ENCODE peak calls at places on chromosomes 5 and 9, in four cellular contexts. F is OCI-LY7, V is AG04450, Z is AG04449. L is an unnamed sample.

GRCh38 chr9:109986423-109987055 is 206.5 kb downstream of the PALM2AKAP2 start:
- DNase-seq in F (no peak), Z (peak; percentile 90), V (peak; percentile 49), L (peak; percentile 31)

GRCh38 chr5:50663636-50664035 is 2.8 kb upstream of the PARP8 start:
- DNase-seq in Z (no peak), V (no peak), F (no peak), L (no peak)

GRCh38 chr5:149002761-149003689 is 59.8 kb downstream of the SH3TC2 start:
- DNase-seq in Z (no peak), F (no peak), V (no peak), L (no peak)

GRCh38 chr9:75488082-75488713 is 399.9 kb downstream of the OSTF1 start:
- DNase-seq in F (no peak), V (no peak), Z (no peak), L (no peak)

GRCh38 chr5:135704616-135705015 is 125.8 kb upstream of the CXCL14 start:
- DNase-seq in F (no peak), V (no peak), Z (no peak), L (no peak)

GRCh38 chr9:120284796-120285195 is 295.2 kb downstream of the CDK5RAP2 start:
- DNase-seq in V (no peak), F (no peak), Z (no peak), L (no peak)

GRCh38 chr5:61910771-61911170 is 395.2 kb upstream of the KIF2A start:
- DNase-seq in F (no peak), V (no peak), Z (no peak), L (no peak)

GRCh38 chr9:9961487-9961886 is 651.3 kb downstream of the PTPRD start:
- DNase-seq in Z (no peak), V (no peak), F (no peak), L (peak; percentile 61)

GRCh38 chr5:112186401-112186990 is 232.6 kb downstream of the EPB41L4A start:
- DNase-seq in Z (no peak), F (peak; percentile 57), V (peak; percentile 10), L (no peak)

GRCh38 chr5:33968133-33969005 is 16.1 kb downstream of the SLC45A2 start:
- DNase-seq in F (no peak), Z (no peak), V (no peak), L (no peak)

GRCh38 chr5:171776747-171777419 is 8.7 kb upstream of the SMIM23 start:
- DNase-seq in Z (no peak), V (peak; percentile 10), F (no peak), L (no peak)

GRCh38 chr9:91948423-91949292 is 1.4 kb downstream of the ROR2 start:
- DNase-seq in F (no peak), Z (no peak), V (no peak), L (no peak)

GRCh38 chr9:111902396-111903147 is 6.0 kb downstream of the UGCG start:
- DNase-seq in F (no peak), Z (no peak), V (no peak), L (peak; percentile 67)

GRCh38 chr5:88488566-88488965 is 219.9 kb upstream of the TMEM161B start:
- DNase-seq in V (no peak), Z (no peak), F (no peak), L (no peak)

GRCh38 chr9:16445141-16445920 is 425.1 kb downstream of the BNC2 start:
- DNase-seq in V (no peak), Z (no peak), F (no peak), L (no peak)

GRCh38 chr9:34652608-34653007 is 623 bp downstream of the IL11RA start:
- DNase-seq in Z (no peak), F (no peak), V (no peak), L (no peak)

GRCh38 chr5:135576075-135576599 is 2.7 kb downstream of the CXCL14 start:
- DNase-seq in V (no peak), Z (no peak), F (no peak), L (no peak)

GRCh38 chr5:179254638-179255271 is 90.5 kb downstream of the ADAMTS2 start:
- DNase-seq in F (no peak), Z (no peak), V (no peak), L (no peak)

GRCh38 chr9:136044207-136044970 is 50.7 kb downstream of the NACC2 start:
- DNase-seq in Z (no peak), F (no peak), V (no peak), L (no peak)

GRCh38 chr9:126463426-126463825 is 136.8 kb downstream of the MVB12B start:
- DNase-seq in V (no peak), F (no peak), Z (no peak), L (no peak)

GRCh38 chr9:111427186-111427585 is 57.0 kb downstream of the ECPAS start:
- DNase-seq in V (no peak), Z (peak; percentile 23), F (no peak), L (peak; percentile 21)

GRCh38 chr5:58933891-58934628 is 351.2 kb downstream of the RAB3C start:
- DNase-seq in V (no peak), F (no peak), Z (no peak), L (no peak)
- H3K4me3 ChIP-seq in V (no peak overlapping the region), F (no peak overlapping the region), Z (no peak overlapping the region), L (no peak overlapping the region)

DNA sequence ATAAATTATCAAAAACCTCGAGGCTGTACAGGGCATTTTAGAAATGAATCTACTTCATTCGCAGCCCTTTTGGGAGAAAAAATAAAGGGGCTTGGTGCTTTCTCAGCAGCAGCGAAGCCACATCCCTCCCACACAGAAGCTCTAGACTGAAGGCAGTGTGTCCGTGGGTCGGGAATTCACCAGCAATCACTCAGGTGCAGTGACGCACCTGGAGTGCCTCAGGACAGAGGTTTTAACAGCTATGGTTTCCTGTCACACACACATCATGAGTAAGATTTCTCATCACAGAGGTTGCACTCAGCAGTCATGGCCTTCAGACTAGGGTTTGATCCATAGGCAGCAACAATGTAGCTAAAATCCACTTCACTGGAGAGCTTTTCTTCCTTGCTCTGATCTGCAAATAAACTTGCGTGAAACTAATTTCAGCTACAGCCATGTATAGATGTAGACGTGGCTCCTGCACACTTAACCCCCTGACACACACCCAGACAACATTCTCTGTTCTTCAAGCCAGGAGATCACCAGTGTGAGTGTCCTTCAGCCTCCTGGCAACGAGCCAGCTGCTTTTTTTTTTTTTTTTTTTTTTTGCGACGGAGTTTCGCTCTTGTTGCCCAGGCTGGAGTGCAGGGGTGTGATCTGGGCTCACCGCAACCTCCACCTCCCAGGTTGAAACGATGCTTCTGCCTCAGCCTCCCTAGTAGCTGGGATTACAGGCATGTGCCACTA is 34.8 kb downstream of the DYNC2I2 start:
- DNase-seq in V (no peak), F (no peak), Z (no peak), L (no peak)
- H3K4me3 ChIP-seq in V (no peak overlapping the region), F (no peak overlapping the region), Z (no peak overlapping the region), L (no peak overlapping the region)

DNA sequence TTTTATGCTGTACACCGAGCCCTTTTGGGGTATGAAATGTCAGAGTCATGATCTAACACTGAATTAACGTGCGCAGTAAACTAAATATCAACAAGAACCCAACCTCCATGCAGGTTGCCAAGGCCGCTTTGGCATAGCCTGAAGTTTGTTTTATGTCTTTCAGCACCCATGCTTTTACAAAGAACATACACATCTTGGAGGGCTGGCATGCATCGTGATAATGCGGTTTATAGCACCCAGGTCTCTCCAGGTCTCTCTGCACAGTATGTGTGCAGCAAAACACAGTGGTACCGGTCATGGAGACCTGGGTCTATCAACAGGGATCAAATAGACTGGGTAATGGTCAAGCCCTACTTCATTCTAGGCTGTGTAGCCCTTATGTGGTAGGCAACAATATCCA is 11.8 kb downstream of the NPR3 start:
- DNase-seq in F (no peak), Z (no peak), V (no peak), L (no peak)
- H3K4me3 ChIP-seq in F (no peak overlapping the region), Z (no peak overlapping the region), V (no peak overlapping the region), L (no peak overlapping the region)

DNA sequence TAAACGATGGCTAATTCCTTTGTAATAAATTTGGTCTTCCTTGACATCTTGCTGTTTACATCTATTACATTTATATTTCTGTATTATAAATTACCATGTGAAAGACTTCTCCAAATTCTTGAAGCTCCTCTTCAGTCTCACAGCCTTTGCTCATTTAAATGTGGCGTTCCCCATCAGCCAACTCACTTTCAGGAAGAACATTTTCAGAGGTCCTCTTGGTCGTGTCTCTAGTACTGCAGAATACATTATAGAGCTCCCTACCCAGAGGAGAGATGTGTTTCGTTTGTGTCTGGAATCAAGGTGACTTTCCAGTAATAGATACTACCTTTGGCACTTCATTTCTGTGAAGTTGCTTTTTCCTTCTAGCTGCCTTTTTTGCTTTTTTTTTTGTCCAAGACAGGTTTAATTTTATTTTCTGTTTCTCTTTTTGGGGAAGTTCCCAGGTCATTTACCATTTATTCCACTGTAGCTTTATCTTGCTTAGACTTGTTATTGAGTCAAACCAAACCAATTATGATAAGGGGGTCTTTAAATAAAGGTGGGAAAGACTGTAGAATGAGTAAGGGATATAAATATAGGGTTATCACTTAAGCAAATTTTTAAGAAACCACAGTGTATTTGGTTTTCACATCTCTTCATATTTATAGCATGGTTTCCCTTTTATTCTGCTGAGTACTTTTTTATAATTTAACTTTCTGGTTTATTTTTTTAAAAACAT is 12.8 kb downstream of the UBE2B start:
- DNase-seq in V (no peak), F (no peak), Z (no peak), L (no peak)
- H3K4me3 ChIP-seq in V (no peak overlapping the region), F (no peak overlapping the region), Z (no peak overlapping the region), L (no peak overlapping the region)

DNA sequence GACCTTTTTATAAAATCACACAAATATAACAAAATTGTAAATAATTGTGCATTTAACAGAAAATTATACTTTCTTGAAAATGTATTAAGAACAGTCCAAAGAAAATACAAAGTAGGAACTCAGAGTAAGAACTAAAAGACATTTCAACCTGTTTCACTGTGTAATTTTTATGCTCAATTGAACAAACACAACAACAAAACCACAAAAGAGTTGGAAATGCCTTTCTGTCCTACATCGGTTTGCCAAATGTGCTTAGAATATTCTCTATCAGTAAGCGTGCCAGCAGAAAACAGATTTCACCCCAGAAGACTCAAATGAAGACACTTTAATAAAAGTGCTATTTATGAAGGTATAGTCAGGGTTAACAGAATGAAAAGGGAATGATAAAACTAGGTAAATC is 592.1 kb downstream of the PRELID2 start:
- DNase-seq in F (no peak), V (no peak), Z (no peak), L (no peak)
- H3K4me3 ChIP-seq in F (no peak overlapping the region), V (no peak overlapping the region), Z (no peak overlapping the region), L (no peak overlapping the region)

DNA sequence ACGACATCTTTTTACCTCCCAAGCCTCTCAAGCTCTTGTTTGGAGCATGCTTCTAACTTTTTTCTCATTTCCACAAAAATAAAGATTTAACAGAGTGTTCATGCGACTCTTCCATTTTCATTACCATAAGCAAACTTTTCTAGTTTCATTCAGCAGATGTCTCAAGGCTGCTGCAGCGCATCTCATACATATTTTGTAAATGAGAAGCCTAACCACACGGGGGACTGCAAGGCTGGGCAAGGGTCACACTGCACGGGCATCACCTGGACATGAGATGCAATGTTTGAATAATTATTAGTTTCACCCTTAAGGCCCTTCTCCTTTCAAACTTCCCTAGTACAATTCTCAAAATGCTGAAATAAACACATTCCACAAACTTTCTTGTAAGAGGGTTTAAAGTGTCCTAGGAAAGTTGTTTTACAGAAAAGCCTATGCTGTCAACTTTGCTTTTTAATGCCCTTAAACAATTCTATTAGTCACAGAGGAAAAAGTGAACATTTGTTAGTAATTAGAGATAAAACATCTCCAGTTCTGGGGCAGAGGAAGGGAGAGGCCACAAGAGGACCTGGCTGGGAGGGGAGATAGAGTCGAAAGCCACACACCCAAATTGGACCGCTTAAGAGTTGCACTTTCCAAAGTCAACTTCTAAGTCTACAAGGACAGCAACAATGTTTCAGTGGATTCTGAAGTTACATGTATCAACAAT is 1.3 kb downstream of the DENND1A start:
- DNase-seq in V (no peak), F (peak; percentile 42), Z (no peak), L (no peak)
- H3K4me3 ChIP-seq in V (peak overlapping the region; percentile 73), F (peak overlapping the region; percentile 74), Z (peak overlapping the region; percentile 70), L (peak overlapping the region; percentile 64)